ENCODE peak calls at places on chromosomes 11 and 22, in four cellular contexts. I, W, X and F are unnamed samples.

GRCh38 chr11:12901272-12901671 is 107.8 kb upstream of the RASSF10 start:
- DNase-seq in I (no peak), W (no peak), X (no peak), F (no peak)

GRCh38 chr11:117143390-117143789 is 697 bp upstream of the PAFAH1B2 start:
- DNase-seq in I (peak), W (peak), X (no peak), F (peak)

GRCh38 chr11:119157088-119157487 is 8.2 kb downstream of the ABCG4 start:
- DNase-seq in I (no peak), W (no peak), X (no peak), F (no peak)

GRCh38 chr11:112555491-112556364 is 295.1 kb upstream of the PLET1 start:
- DNase-seq in I (peak), W (peak), X (peak), F (peak)

GRCh38 chr11:23310276-23310675 is 450.0 kb upstream of the CCDC179 start:
- DNase-seq in I (no peak), W (no peak), X (no peak), F (no peak)

GRCh38 chr22:37157516-37158289 is 8.0 kb upstream of the IL2RB start:
- DNase-seq in I (no peak), W (no peak), X (no peak), F (peak)

GRCh38 chr22:16131918-16132317 is 442.1 kb downstream of the POTEH start:
- DNase-seq in I (no peak), W (no peak), X (no peak), F (no peak)

GRCh38 chr11:63909621-63910506 is 7.1 kb downstream of the RCOR2 start:
- DNase-seq in I (no peak), W (no peak), X (no peak), F (no peak)

GRCh38 chr11:63616953-63617352 is 2.7 kb upstream of the PLAAT3 start:
- DNase-seq in I (no peak), W (no peak), X (no peak), F (no peak)

GRCh38 chr11:75441804-75442132 is 8.8 kb upstream of the KLHL35 start:
- DNase-seq in I (no peak), W (no peak), X (no peak), F (no peak)